ENCODE peak calls at places on chromosome 9, in ten cellular contexts. B is GM12878, Q is AG10803, H is tibial artery, V is PC-9, N is astrocyte of the spinal cord, P is fibroblast of pulmonary artery, T is BJ, G is body of pancreas, L is cardiac muscle cell. I is an unnamed sample.

GRCh38 chr9:130869250-130869649 is 27.4 kb downstream of the QRFP start:
- DNase-seq in B (no peak), Q (no peak), H (no peak), V (no peak), N (peak; percentile 55), P (peak; percentile 84), T (no peak), G (peak; percentile 64), L (peak; percentile 43), I (peak; percentile 63)

GRCh38 chr9:116318463-116319271 is 165.1 kb downstream of the PAPPA start:
- DNase-seq in B (no peak), Q (peak; percentile 88), H (no peak), V (no peak), N (no peak), P (peak; percentile 85), T (peak; percentile 23), G (peak; percentile 19), L (peak; percentile 56), I (peak; percentile 95)

GRCh38 chr9:116756995-116757394 is 69.9 kb downstream of the TRIM32 start:
- DNase-seq in B (no peak), Q (no peak), H (no peak), V (no peak), N (no peak), P (no peak), T (no peak), G (no peak), L (no peak), I (no peak)

GRCh38 chr9:100575765-100576368 is 2.0 kb upstream of the CAVIN4 start:
- DNase-seq in B (no peak), Q (peak; percentile 80), H (no peak), V (peak; percentile 51), N (peak; percentile 70), P (peak; percentile 50), T (peak; percentile 42), G (no peak), L (no peak), I (peak; percentile 57)

GRCh38 chr9:70480405-70480980 is 66.0 kb upstream of the KLF9 start:
- DNase-seq in B (no peak), Q (peak; percentile 54), H (peak; percentile 94), V (peak; percentile 44), N (peak; percentile 96), P (peak; percentile 99), T (no peak), G (peak; percentile 95), L (no peak), I (peak; percentile 98)

GRCh38 chr9:130499804-130500263 is 55.1 kb downstream of the ASS1 start:
- DNase-seq in B (no peak), Q (no peak), H (no peak), V (peak; percentile 87), N (no peak), P (no peak), T (no peak), G (peak; percentile 62), L (no peak), I (no peak)

GRCh38 chr9:128771745-128772519 is at the start of gene ZER1:
- DNase-seq in B (peak; percentile 24), Q (peak; percentile 87), H (peak; percentile 92), V (peak; percentile 95), N (peak; percentile 89), P (peak; percentile 89), T (peak; percentile 20), G (peak; percentile 96), L (peak; percentile 96), I (peak; percentile 81)

GRCh38 chr9:114285166-114285867 is 37.6 kb upstream of the ORM1 start:
- DNase-seq in B (no peak), Q (peak; percentile 91), H (peak; percentile 15), V (no peak), N (peak; percentile 96), P (peak; percentile 85), T (peak; percentile 74), G (peak; percentile 8), L (no peak), I (peak; percentile 93)

GRCh38 chr9:127562841-127563523 is 49.1 kb upstream of the STXBP1 start:
- DNase-seq in B (no peak), Q (peak; percentile 53), H (no peak), V (no peak), N (peak; percentile 79), P (peak; percentile 76), T (no peak), G (no peak), L (no peak), I (peak; percentile 92)

GRCh38 chr9:114538241-114538640 is 33.0 kb upstream of the WHRN start:
- DNase-seq in B (peak; percentile 7), Q (no peak), H (no peak), V (no peak), N (no peak), P (no peak), T (no peak), G (peak; percentile 18), L (no peak), I (no peak)

GRCh38 chr9:95935861-95936578 is 60.5 kb downstream of the ERCC6L2 start:
- DNase-seq in B (no peak), Q (no peak), H (no peak), V (no peak), N (no peak), P (no peak), T (no peak), G (no peak), L (no peak), I (no peak)

GRCh38 chr9:133003071-133003461 is 24.6 kb downstream of the GFI1B start:
- DNase-seq in B (no peak), Q (no peak), H (no peak), V (no peak), N (no peak), P (no peak), T (no peak), G (no peak), L (no peak), I (no peak)

GRCh38 chr9:96484521-96484931 is 34.6 kb downstream of the HABP4 start:
- DNase-seq in B (peak; percentile 56), Q (peak; percentile 38), H (no peak), V (no peak), N (no peak), P (no peak), T (no peak), G (no peak), L (no peak), I (no peak)

GRCh38 chr9:1513105-1513504 is 462.9 kb downstream of the DMRT2 start:
- DNase-seq in B (no peak), Q (no peak), H (no peak), V (no peak), N (no peak), P (no peak), T (no peak), G (no peak), L (no peak), I (no peak)

GRCh38 chr9:136255896-136256890 is 10.6 kb upstream of the QSOX2 start:
- DNase-seq in B (no peak), Q (no peak), H (no peak), V (no peak), N (no peak), P (no peak), T (no peak), G (no peak), L (no peak), I (no peak)
- TF ChIP-seq CTCF in B (no peak), Q (peak; percentile 6), H (no peak), V (peak; percentile 59), N (no peak), P (no peak), T (no peak), G (no peak), L (no peak), I (no peak)

GRCh38 chr9:37026936-37027581 is 7.0 kb downstream of the PAX5 start:
- DNase-seq in B (no peak), Q (no peak), H (no peak), V (no peak), N (no peak), P (no peak), T (no peak), G (no peak), L (no peak), I (no peak)
- H3K4me3 ChIP-seq in B (peak overlapping the region; percentile 94), Q (no peak overlapping the region), H (no peak overlapping the region), V (no peak overlapping the region), N (no peak overlapping the region), P (no peak overlapping the region), T (no peak overlapping the region), G (peak overlapping the region; percentile 9), L (peak overlapping the region; percentile 19), I (no peak overlapping the region)

GRCh38 chr9:23088932-23089364 is 642.3 kb downstream of the DMRTA1 start:
- DNase-seq in B (no peak), Q (peak; percentile 1), H (no peak), V (no peak), N (no peak), P (no peak), T (no peak), G (no peak), L (peak; percentile 51), I (no peak)
- TF ChIP-seq CTCF in B (peak; percentile 56), Q (peak; percentile 9), H (no peak), V (no peak), N (no peak), P (no peak), T (no peak), G (no peak), L (no peak), I (no peak)

GRCh38 chr9:113152699-113153098 is 1.9 kb downstream of the SLC31A2 start:
- DNase-seq in B (no peak), Q (peak; percentile 47), H (no peak), V (peak; percentile 63), N (no peak), P (no peak), T (no peak), G (no peak), L (no peak), I (peak; percentile 50)
- H3K4me3 ChIP-seq in B (no peak overlapping the region), Q (no peak overlapping the region), H (peak overlapping the region; percentile 79), V (peak overlapping the region; percentile 77), N (no peak overlapping the region), P (no peak overlapping the region), T (no peak overlapping the region), G (no peak overlapping the region), L (no peak overlapping the region), I (peak overlapping the region; percentile 86)

GRCh38 chr9:36110434-36110833 is 26.1 kb upstream of the GLIPR2 start:
- DNase-seq in B (no peak), Q (no peak), H (no peak), V (no peak), N (no peak), P (no peak), T (no peak), G (no peak), L (no peak), I (no peak)
- TF ChIP-seq CTCF in B (no peak), Q (no peak), H (no peak), V (no peak), N (peak; percentile 30), P (peak; percentile 29), T (no peak), G (no peak), L (peak; percentile 35), I (peak; percentile 13)

DNA sequence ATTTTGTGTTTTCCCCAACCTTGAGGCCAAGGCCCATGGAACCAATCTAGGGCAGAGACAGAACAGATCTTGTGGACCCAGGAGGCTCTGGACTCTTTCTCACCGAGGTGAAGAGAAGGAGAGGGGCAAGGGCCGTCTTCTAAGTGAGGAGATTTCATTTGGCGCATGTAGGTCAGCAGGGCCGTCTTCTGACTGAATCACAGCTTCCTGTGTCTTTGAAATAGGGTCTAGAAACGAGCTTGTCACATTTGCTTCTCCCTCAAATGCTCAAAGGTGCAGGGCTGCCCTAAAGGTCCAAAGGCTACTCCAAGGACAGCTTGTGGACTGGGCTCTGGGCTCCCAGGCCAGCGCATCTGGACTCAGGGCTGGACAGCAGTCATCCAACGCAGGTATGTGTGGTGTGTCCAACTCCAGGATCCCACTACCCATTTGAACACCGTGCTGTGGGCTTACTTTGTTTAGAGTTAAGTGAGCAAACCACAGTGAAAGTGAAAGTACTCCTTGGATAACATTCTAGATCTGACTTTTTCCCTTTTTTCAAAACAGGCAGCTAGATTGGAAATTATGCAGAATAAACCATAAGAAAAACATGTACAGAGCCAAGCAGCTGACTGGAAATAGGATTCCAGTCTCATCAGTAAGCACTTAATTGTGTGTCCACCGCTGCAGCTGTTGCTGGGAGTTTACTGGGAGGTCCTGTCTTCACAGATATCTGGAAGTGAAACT is 357.0 kb downstream of the GADD45G start:
- DNase-seq in B (no peak), Q (peak; percentile 71), H (no peak), V (no peak), N (peak; percentile 50), P (no peak), T (no peak), G (no peak), L (no peak), I (peak; percentile 39)
- H3K4me3 ChIP-seq in B (no peak overlapping the region), Q (peak overlapping the region; percentile 31), H (no peak overlapping the region), V (no peak overlapping the region), N (no peak overlapping the region), P (no peak overlapping the region), T (no peak overlapping the region), G (no peak overlapping the region), L (no peak overlapping the region), I (no peak overlapping the region)